ENCODE peak calls at places on chromosomes 5 and 9, in four cellular contexts. F, W, B and P are unnamed samples.

GRCh38 chr9:79583957-79584654 is 12.3 kb downstream of the TLE4 start:
- DNase-seq in F (no peak), W (no peak), B (no peak), P (no peak)

GRCh38 chr5:175603987-175604739 is 53.7 kb upstream of the HRH2 start:
- DNase-seq in F (no peak), W (no peak), B (no peak), P (no peak)

GRCh38 chr5:101068298-101068697 is 165.2 kb upstream of the ST8SIA4 start:
- DNase-seq in F (no peak), W (no peak), B (no peak), P (no peak)

GRCh38 chr9:112680731-112681402 is 37.0 kb downstream of the INIP start:
- DNase-seq in F (no peak), W (no peak), B (no peak), P (no peak)

GRCh38 chr9:26863074-26863473 is 29.5 kb downstream of the CAAP1 start:
- DNase-seq in F (peak), W (no peak), B (no peak), P (no peak)

GRCh38 chr9:69674741-69675438 is 2.7 kb upstream of the APBA1 start:
- DNase-seq in F (no peak), W (no peak), B (no peak), P (no peak)

GRCh38 chr5:74767579-74767913 is 497 bp downstream of the NSA2 start:
- DNase-seq in F (peak), W (no peak), B (no peak), P (no peak)

GRCh38 chr5:111227805-111228204 is 3.6 kb downstream of the CAMK4 start:
- DNase-seq in F (no peak), W (no peak), B (no peak), P (no peak)

GRCh38 chr5:10301266-10301665 is 6.4 kb downstream of the CMBL start:
- DNase-seq in F (no peak), W (no peak), B (no peak), P (no peak)

GRCh38 chr5:138033916-138034315 is 1.0 kb upstream of the FAM13B start:
- DNase-seq in F (no peak), W (no peak), B (no peak), P (no peak)

GRCh38 chr5:88787856-88788255 is 95.1 kb downstream of the MEF2C start:
- DNase-seq in F (no peak), W (no peak), B (no peak), P (no peak)

GRCh38 chr5:174097486-174098185 is 52.1 kb downstream of the NSG2 start:
- DNase-seq in F (no peak), W (no peak), B (no peak), P (no peak)

GRCh38 chr5:175579742-175580432 is 78.0 kb upstream of the HRH2 start:
- DNase-seq in F (no peak), W (no peak), B (no peak), P (no peak)

GRCh38 chr5:166566725-166567124 is 1724.7 kb upstream of the WWC1 start:
- DNase-seq in F (no peak), W (no peak), B (no peak), P (no peak)

GRCh38 chr9:18746631-18747030 is 272.7 kb downstream of the ADAMTSL1 start:
- DNase-seq in F (no peak), W (no peak), B (no peak), P (no peak)

GRCh38 chr9:95138474-95138873 is 179.0 kb downstream of the FANCC start:
- DNase-seq in F (no peak), W (no peak), B (peak), P (no peak)

GRCh38 chr5:41559184-41559583 is 48.8 kb upstream of the PLCXD3 start:
- DNase-seq in F (no peak), W (no peak), B (no peak), P (no peak)

GRCh38 chr5:170508660-170509322 is 5.0 kb downstream of the KCNIP1 start:
- DNase-seq in F (no peak), W (no peak), B (no peak), P (no peak)

GRCh38 chr5:175317872-175318271 is 126.1 kb downstream of the DRD1 start:
- DNase-seq in F (no peak), W (no peak), B (no peak), P (no peak)

GRCh38 chr5:133336121-133336968 is 276.0 kb downstream of the FSTL4 start:
- DNase-seq in F (no peak), W (no peak), B (no peak), P (no peak)

GRCh38 chr5:134124289-134125194 is 10.1 kb downstream of the TCF7 start:
- DNase-seq in F (no peak), W (no peak), B (no peak), P (no peak)

GRCh38 chr9:93088656-93089015 is 7.4 kb upstream of the CARD19 start:
- DNase-seq in F (no peak), W (no peak), B (no peak), P (no peak)
- TF ChIP-seq ATF2 in F (no peak), W (no peak), B (no peak), P (no peak)

GRCh38 chr5:157172408-157172807 is 6.3 kb upstream of the GARIN3 start:
- DNase-seq in F (no peak), W (peak), B (no peak), P (no peak)
- TF ChIP-seq ATF2 in F (no peak), W (peak), B (no peak), P (no peak)

GRCh38 chr5:181108578-181109165 is 22.3 kb downstream of the OR2V1 start:
- DNase-seq in F (no peak), W (no peak), B (no peak), P (no peak)
- TF ChIP-seq ATF2 in F (no peak), W (no peak), B (no peak), P (no peak)

GRCh38 chr5:151812757-151813309 is 41.1 kb downstream of the G3BP1 start:
- DNase-seq in F (no peak), W (no peak), B (no peak), P (no peak)
- TF ChIP-seq ATF2 in F (no peak), W (no peak), B (no peak), P (no peak)

DNA sequence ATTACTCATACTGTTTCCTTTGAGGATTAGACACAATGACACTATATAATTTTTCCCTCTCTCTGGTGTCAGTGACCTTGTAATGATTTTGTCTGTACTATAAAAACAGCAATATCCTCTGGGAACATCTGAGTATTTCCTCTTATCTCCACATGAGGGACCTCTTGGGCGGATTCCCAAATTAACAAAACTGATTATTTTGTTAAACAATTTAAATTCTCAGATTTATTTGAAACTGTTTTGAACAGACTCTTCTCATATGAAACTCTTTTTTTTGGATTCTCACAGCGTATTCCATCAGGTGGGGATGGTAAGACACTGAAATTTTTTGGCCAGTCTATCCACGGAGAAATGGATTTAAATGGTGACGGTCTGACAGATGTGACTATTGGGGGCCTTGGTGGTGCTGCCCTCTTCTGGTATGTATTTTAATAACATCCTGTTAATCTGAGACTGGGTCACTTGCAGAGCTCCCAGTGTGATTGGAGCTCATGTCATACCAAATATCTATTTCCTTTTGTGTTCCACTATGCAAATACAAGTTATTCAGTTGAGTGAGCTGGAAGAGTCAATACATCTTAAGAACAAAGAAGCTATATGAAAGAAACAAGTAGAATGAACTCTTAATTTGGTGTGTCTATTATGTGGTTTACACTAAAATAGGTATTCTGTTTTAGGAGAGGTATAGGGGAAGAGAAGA is 73.8 kb upstream of the ITGA2 start:
- DNase-seq in F (peak), W (peak), B (peak), P (peak)
- TF ChIP-seq ATF2 in F (no peak), W (no peak), B (no peak), P (no peak)

GRCh38 chr9:100581661-100582060 is 3.8 kb downstream of the CAVIN4 start:
- DNase-seq in F (no peak), W (no peak), B (no peak), P (no peak)
- TF ChIP-seq ATF2 in F (no peak), W (no peak), B (no peak), P (no peak)

GRCh38 chr9:107193251-107193650 is 89.8 kb upstream of the RAD23B start:
- DNase-seq in F (no peak), W (no peak), B (no peak), P (no peak)

GRCh38 chr9:107190936-107191290 is 92.2 kb upstream of the RAD23B start:
- DNase-seq in F (no peak), W (no peak), B (no peak), P (no peak)

GRCh38 chr9:107188376-107188775 is 94.7 kb upstream of the RAD23B start:
- DNase-seq in F (no peak), W (no peak), B (no peak), P (no peak)

DNA sequence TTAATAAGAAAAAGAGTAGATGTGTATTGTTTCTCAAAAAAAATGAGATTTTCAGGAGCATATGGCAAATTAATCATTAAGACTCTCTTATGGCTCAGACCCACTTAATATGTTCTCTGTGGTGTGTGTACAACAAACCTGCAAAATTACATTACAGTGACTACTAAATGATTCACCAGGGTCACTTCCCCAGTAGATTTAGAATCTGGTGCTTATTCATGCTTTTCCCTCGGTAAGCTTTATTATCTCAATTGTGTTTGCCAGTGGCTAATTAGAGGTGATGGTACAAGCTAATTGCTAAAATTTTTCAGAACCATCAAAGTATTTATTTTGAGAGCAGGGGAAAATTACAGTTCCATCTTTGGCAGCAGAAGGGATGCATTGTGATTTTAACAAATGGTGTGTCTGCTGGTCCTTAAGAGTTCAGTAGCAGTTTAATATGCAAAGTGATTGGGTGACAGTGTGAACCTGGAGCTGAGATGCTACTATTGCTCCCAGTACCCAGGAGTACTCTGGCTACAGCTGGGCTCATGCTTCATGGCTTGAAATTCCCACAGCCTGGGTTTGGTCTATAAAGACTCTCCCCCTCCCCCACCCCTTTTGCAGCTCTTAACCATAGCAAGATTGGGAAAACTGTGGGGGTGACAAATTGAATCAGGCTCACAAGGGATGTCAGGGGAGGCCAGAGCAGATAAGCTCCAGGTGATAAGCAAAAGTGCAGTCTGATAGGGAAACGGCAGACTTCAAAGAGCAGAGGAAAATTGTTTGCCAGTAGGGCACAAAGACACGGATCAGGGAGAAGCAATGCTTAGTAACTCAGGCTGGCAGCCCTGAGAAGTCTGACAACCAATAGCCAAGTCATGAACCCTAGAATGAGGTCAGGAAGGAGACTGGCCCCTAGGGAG is 92.8 kb upstream of the RAD23B start:
- DNase-seq in F (peak), W (no peak), B (no peak), P (no peak)
- TF ChIP-seq ATF2 in F (no peak), W (no peak), B (no peak), P (no peak)